ENCODE peak calls at places on chromosome 21, in six cellular contexts. D is H1, J is IMR-90, P is neuronal stem cell, V is mesenchymal stem cell, R is trophoblast cell. X is an unnamed sample.

GRCh38 chr21:36205962-36206361 is 49.3 kb downstream of the DOP1B start:
- DNase-seq in D (no peak), P (no peak), V (no peak), R (no peak), J (peak; percentile 66), X (no peak)

GRCh38 chr21:8989883-8990325 is 1531.5 kb upstream of the TPTE start:
- DNase-seq in P (no peak), D (no peak), J (no peak), R (no peak), V (no peak), X (no peak)

GRCh38 chr21:17784604-17785402 is 34.4 kb downstream of the C21orf91 start:
- DNase-seq in D (no peak), P (no peak), R (no peak), J (no peak), V (no peak), X (no peak)

GRCh38 chr21:29178936-29179335 is 48.5 kb downstream of the MAP3K7CL start:
- DNase-seq in D (no peak), J (no peak), V (no peak), R (no peak), P (no peak), X (no peak)

GRCh38 chr21:14533555-14534400 is 12.3 kb downstream of the SAMSN1 start:
- DNase-seq in D (no peak), R (peak; percentile 59), P (no peak), V (peak; percentile 81), J (no peak), X (no peak)

GRCh38 chr21:27572681-27573080 is 605.8 kb upstream of the ADAMTS5 start:
- DNase-seq in D (no peak), V (peak; percentile 82), R (peak; percentile 5), P (no peak), J (peak; percentile 90), X (no peak)

GRCh38 chr21:42299324-42300044 is 15.7 kb downstream of the TFF3 start:
- DNase-seq in V (no peak), D (no peak), J (no peak), R (no peak), P (no peak), X (no peak)

GRCh38 chr21:41107602-41108001 is 60.4 kb upstream of the BACE2 start:
- DNase-seq in V (no peak), R (no peak), J (no peak), P (no peak), D (no peak), X (no peak)

GRCh38 chr21:28221984-28222383 is 770.7 kb downstream of the LTN1 start:
- DNase-seq in V (no peak), P (no peak), J (no peak), R (no peak), D (no peak), X (no peak)

GRCh38 chr21:28138272-28138671 is 854.4 kb downstream of the LTN1 start:
- DNase-seq in J (peak; percentile 25), D (no peak), P (no peak), R (no peak), V (peak; percentile 46), X (no peak)

GRCh38 chr21:42527489-42528158 is 14.0 kb downstream of the SLC37A1 start:
- DNase-seq in P (no peak), D (no peak), R (no peak), J (no peak), V (peak; percentile 12), X (no peak)

GRCh38 chr21:26127073-26127814 is 43.3 kb downstream of the APP start:
- DNase-seq in P (no peak), D (no peak), J (no peak), R (no peak), V (no peak), X (no peak)

GRCh38 chr21:44011123-44011773 is 861 bp upstream of the TRAPPC10 start:
- DNase-seq in P (no peak), D (no peak), R (no peak), V (no peak), J (no peak), X (peak; percentile 47)

GRCh38 chr21:43740497-43741156 is 21.7 kb downstream of the PDXK start:
- DNase-seq in J (no peak), R (peak; percentile 89), P (peak; percentile 53), V (peak; percentile 89), D (peak; percentile 68), X (peak; percentile 91)

GRCh38 chr21:35358008-35358407 is 308.9 kb upstream of the RUNX1 start:
- DNase-seq in J (no peak), P (no peak), R (no peak), V (no peak), D (no peak), X (no peak)

GRCh38 chr21:16117331-16117730 is 387.5 kb downstream of the USP25 start:
- DNase-seq in R (no peak), P (no peak), J (no peak), V (no peak), D (no peak), X (no peak)

GRCh38 chr21:42614391-42614790 is 39.0 kb upstream of the PDE9A start:
- DNase-seq in P (no peak), R (no peak), V (no peak), J (no peak), D (no peak), X (no peak)

GRCh38 chr21:42218836-42219605 is at the start of gene ABCG1:
- DNase-seq in P (peak; percentile 53), V (no peak), R (peak; percentile 74), D (no peak), J (peak; percentile 13), X (peak; percentile 68)

GRCh38 chr21:26849428-26850115 is 4.4 kb upstream of the ADAMTS1 start:
- DNase-seq in V (peak; percentile 75), R (no peak), D (no peak), P (peak; percentile 43), J (peak; percentile 80), X (no peak)

GRCh38 chr21:15978158-15978805 is 248.5 kb downstream of the USP25 start:
- DNase-seq in V (no peak), R (no peak), P (no peak), D (no peak), J (peak; percentile 6), X (no peak)

GRCh38 chr21:41678944-41679343 is 87.9 kb downstream of the RIPK4 start:
- DNase-seq in R (peak; percentile 100), V (peak; percentile 87), D (peak; percentile 82), J (peak; percentile 94), P (peak; percentile 90), X (peak; percentile 98)

GRCh38 chr21:14875704-14876364 is 189.0 kb downstream of the NRIP1 start:
- DNase-seq in R (peak; percentile 53), P (no peak), D (no peak), J (no peak), V (no peak), X (no peak)

GRCh38 chr21:38993561-38993960 is 187.8 kb downstream of the ETS2 start:
- DNase-seq in J (peak; percentile 92), P (no peak), V (peak; percentile 81), D (no peak), R (no peak), X (no peak)

GRCh38 chr21:35036521-35037383 is 12.3 kb downstream of the RUNX1 start:
- DNase-seq in R (no peak), P (no peak), V (no peak), J (no peak), D (no peak), X (no peak)

GRCh38 chr21:34974162-34974981 is 74.7 kb downstream of the RUNX1 start:
- DNase-seq in R (no peak), P (no peak), V (peak; percentile 75), D (no peak), J (peak; percentile 71), X (no peak)

GRCh38 chr21:43648171-43648570 is 11.1 kb downstream of the HSF2BP start:
- DNase-seq in D (no peak), V (no peak), P (no peak), R (no peak), J (no peak), X (no peak)

GRCh38 chr21:42755766-42756579 is 102.6 kb downstream of the PDE9A start:
- DNase-seq in D (no peak), V (no peak), J (no peak), P (no peak), R (no peak), X (no peak)

GRCh38 chr21:43194303-43195130 is 25.7 kb downstream of the CRYAA start:
- DNase-seq in D (no peak), R (no peak), P (no peak), J (no peak), V (peak; percentile 3), X (peak; percentile 17)

GRCh38 chr21:28587748-28588147 is 404.9 kb downstream of the LTN1 start:
- DNase-seq in R (no peak), P (no peak), J (peak; percentile 24), D (no peak), V (no peak), X (no peak)

GRCh38 chr21:27379381-27379780 is 412.5 kb upstream of the ADAMTS5 start:
- DNase-seq in D (no peak), V (no peak), J (no peak), P (no peak), R (no peak), X (no peak)

GRCh38 chr21:39519835-39520234 is 68.1 kb downstream of the SH3BGR start:
- DNase-seq in V (no peak), J (no peak), R (no peak), D (no peak), P (no peak), X (no peak)

GRCh38 chr21:45655071-45655470 is 11.5 kb downstream of the PCBP3 start:
- DNase-seq in R (no peak), J (peak; percentile 78), P (no peak), D (no peak), V (peak; percentile 63), X (no peak)

GRCh38 chr21:45651921-45652320 is 8.4 kb downstream of the PCBP3 start:
- DNase-seq in R (no peak), P (no peak), D (no peak), V (no peak), J (no peak), X (no peak)
- H3K14ac ChIP-seq in R (no peak overlapping the region), P (no peak overlapping the region), D (no peak overlapping the region), V (no peak overlapping the region), J (no peak overlapping the region), X (no peak overlapping the region)

GRCh38 chr21:37575536-37576083 is 209.0 kb downstream of the DYRK1A start:
- DNase-seq in P (no peak), D (no peak), V (no peak), R (no peak), J (no peak), X (no peak)
- H2AK5ac ChIP-seq in P (no peak overlapping the region), D (no peak overlapping the region), V (no peak overlapping the region), R (no peak overlapping the region), J (no peak overlapping the region), X (no peak overlapping the region)

GRCh38 chr21:33078907-33079582 is 9.1 kb downstream of the OLIG1 start:
- DNase-seq in P (no peak), R (peak; percentile 77), J (peak; percentile 84), D (no peak), V (peak; percentile 46), X (no peak)
- H3K14ac ChIP-seq in P (no peak overlapping the region), R (no peak overlapping the region), J (no peak overlapping the region), D (no peak overlapping the region), V (no peak overlapping the region), X (no peak overlapping the region)

DNA sequence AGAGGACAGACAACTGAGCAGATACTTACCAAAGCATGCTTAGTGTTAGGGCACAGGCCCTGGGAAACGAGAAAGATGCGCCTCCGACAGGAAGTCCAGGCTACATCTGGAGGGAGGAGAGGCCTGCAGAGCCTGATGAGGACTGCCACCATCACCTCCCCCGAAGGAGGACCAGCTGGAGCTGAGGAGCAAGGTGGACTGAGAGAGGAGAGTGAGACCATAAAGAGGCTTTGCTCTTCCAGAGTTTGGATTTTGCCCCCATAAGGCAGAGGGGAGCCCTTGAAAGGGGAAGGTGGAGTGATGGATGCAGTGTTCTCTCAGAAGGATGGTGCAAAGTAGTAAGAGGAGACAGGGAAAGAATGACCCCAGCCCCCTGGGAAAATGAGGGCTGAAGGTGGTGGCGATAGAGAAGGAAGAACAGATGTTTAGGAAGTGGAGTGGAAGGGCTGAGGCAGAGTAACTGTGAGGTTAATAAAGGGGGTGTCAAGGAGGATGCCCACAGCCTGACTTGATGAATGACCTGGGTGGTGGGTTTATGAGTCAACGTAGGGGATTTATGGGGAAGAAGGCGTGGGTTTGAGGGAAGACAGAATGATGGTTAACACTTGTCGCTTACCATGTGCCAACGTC is 1.1 kb upstream of the SCAF4 start:
- DNase-seq in P (no peak), J (peak; percentile 35), D (no peak), V (no peak), R (no peak), X (peak; percentile 41)
- H2AK5ac ChIP-seq in P (peak overlapping the region; percentile 7), J (peak overlapping the region; percentile 24), D (peak overlapping the region; percentile 83), V (peak overlapping the region; percentile 57), R (no peak overlapping the region), X (no peak overlapping the region)